ENCODE peak calls at places on chromosomes 6 and 20, in five cellular contexts. G, W, X, M and I are unnamed samples.

GRCh38 chr20:46802696-46803445 is 91.8 kb upstream of the EYA2 start:
- DNase-seq in M (no peak), W (no peak), X (no peak), G (no peak), I (no peak)

GRCh38 chr6:153099636-153100035 is 31.4 kb downstream of the RGS17 start:
- DNase-seq in X (no peak), W (no peak), G (no peak), M (no peak), I (no peak)

GRCh38 chr20:13119583-13119982 is 101.5 kb upstream of the ISM1 start:
- DNase-seq in M (peak; percentile 24), X (no peak), W (peak; percentile 56), G (peak; percentile 43), I (peak; percentile 40)

GRCh38 chr6:36376742-36377141 is 10.7 kb downstream of the ETV7 start:
- DNase-seq in G (no peak), M (no peak), W (no peak), X (no peak), I (no peak)

GRCh38 chr20:45014671-45015415 is 48.5 kb downstream of the STK4 start:
- DNase-seq in M (peak; percentile 73), X (peak; percentile 48), G (no peak), W (no peak), I (no peak)

GRCh38 chr6:133837801-133838349 is 51.0 kb upstream of the TCF21 start:
- DNase-seq in M (no peak), X (no peak), W (peak; percentile 78), G (peak; percentile 32), I (peak; percentile 11)

GRCh38 chr6:158767714-158768113 is 51.5 kb downstream of the EZR start:
- DNase-seq in M (no peak), G (no peak), W (no peak), X (no peak), I (no peak)

GRCh38 chr20:7358670-7359069 is 581.6 kb downstream of the HAO1 start:
- DNase-seq in X (no peak), M (no peak), G (no peak), W (no peak), I (no peak)

GRCh38 chr6:45590225-45590624 is 212.5 kb upstream of the SUPT3H start:
- DNase-seq in G (no peak), M (peak; percentile 44), W (no peak), X (peak; percentile 80), I (no peak)